ENCODE peak calls at places on chromosomes 3 and 15, in nine cellular contexts. P is frontal cortex; S is K562; C is neuronal stem cell; L is hypothalamus; A is psoas muscle; R is stomach; H is stimulated activated CD8-positive, alpha-beta memory T cell treated with anti-CD3 and anti-CD28 coated beads, Interleukin-15, amount 100 ng/mL, for 48 hours; U is lung microvascular endothelial cell. W is an unnamed sample.

GRCh38 chr3:193813506-193813850 is 220.5 kb downstream of the OPA1 start:
- DNase-seq in P (no peak), S (no peak), C (no peak), L (no peak), A (no peak), R (no peak), H (no peak), U (no peak), W (no peak)

GRCh38 chr3:58492385-58492970 is 582 bp downstream of the KCTD6 start:
- DNase-seq in P (no peak), S (no peak), C (no peak), L (no peak), A (no peak), R (no peak), H (no peak), U (peak), W (no peak)

GRCh38 chr3:159137966-159138365 is 336.1 kb downstream of the MFSD1 start:
- DNase-seq in P (no peak), S (no peak), C (no peak), L (no peak), A (no peak), R (no peak), H (no peak), U (no peak), W (no peak)

GRCh38 chr3:181797431-181797830 is 85.7 kb downstream of the SOX2 start:
- DNase-seq in P (no peak), S (no peak), C (no peak), L (no peak), A (no peak), R (no peak), H (no peak), U (no peak), W (no peak)

GRCh38 chr15:67133738-67134576 is 68.6 kb downstream of the SMAD3 start:
- DNase-seq in P (no peak), S (no peak), C (peak), L (no peak), A (no peak), R (no peak), H (peak), U (peak), W (no peak)

GRCh38 chr15:71775857-71776256 is 34.5 kb upstream of the NR2E3 start:
- DNase-seq in P (no peak), S (no peak), C (no peak), L (no peak), A (no peak), R (no peak), H (no peak), U (no peak), W (no peak)

GRCh38 chr15:38267416-38268022 is 14.9 kb downstream of the SPRED1 start:
- DNase-seq in P (no peak), S (no peak), C (no peak), L (no peak), A (no peak), R (no peak), H (no peak), U (no peak), W (no peak)

GRCh38 chr3:36991923-36992805 is 767 bp downstream of the EPM2AIP1 start:
- DNase-seq in P (no peak), S (no peak), C (no peak), L (no peak), A (no peak), R (no peak), H (peak), U (peak), W (no peak)

GRCh38 chr3:133441867-133442270 is 42.0 kb downstream of the BFSP2 start:
- DNase-seq in P (no peak), S (no peak), C (no peak), L (no peak), A (no peak), R (no peak), H (no peak), U (peak), W (no peak)

GRCh38 chr15:101362359-101362758 is 67.3 kb upstream of the SNRPA1 start:
- DNase-seq in P (no peak), S (no peak), C (no peak), L (no peak), A (no peak), R (no peak), H (no peak), U (no peak), W (no peak)

GRCh38 chr15:79736435-79737000 is 160.3 kb downstream of the MTHFS start:
- DNase-seq in P (no peak), S (no peak), C (no peak), L (no peak), A (no peak), R (no peak), H (no peak), U (no peak), W (peak)

GRCh38 chr15:38860253-38860652 is 295.6 kb upstream of the RASGRP1 start:
- DNase-seq in P (no peak), S (no peak), C (no peak), L (no peak), A (no peak), R (no peak), H (no peak), U (peak), W (no peak)

GRCh38 chr3:10223676-10224639 is 24.3 kb upstream of the TATDN2 start:
- DNase-seq in P (no peak), S (no peak), C (no peak), L (no peak), A (no peak), R (peak), H (peak), U (peak), W (no peak)

GRCh38 chr3:169759256-169759655 is 5.6 kb downstream of the TERC start:
- DNase-seq in P (no peak), S (no peak), C (no peak), L (no peak), A (no peak), R (no peak), H (no peak), U (peak), W (no peak)

GRCh38 chr15:45200001-45200798 is 12.4 kb upstream of the SHF start:
- DNase-seq in P (peak), S (peak), C (peak), L (peak), A (peak), R (peak), H (peak), U (peak), W (peak)

GRCh38 chr3:48180021-48180420 is 8.2 kb downstream of the CDC25A start:
- DNase-seq in P (no peak), S (no peak), C (no peak), L (no peak), A (no peak), R (no peak), H (no peak), U (no peak), W (no peak)

GRCh38 chr3:193593666-193594025 is 638 bp downstream of the OPA1 start:
- DNase-seq in P (peak), S (peak), C (peak), L (no peak), A (no peak), R (no peak), H (peak), U (peak), W (peak)

GRCh38 chr15:60009124-60009523 is 5.0 kb downstream of the FOXB1 start:
- DNase-seq in P (no peak), S (no peak), C (no peak), L (no peak), A (no peak), R (no peak), H (no peak), U (no peak), W (no peak)

GRCh38 chr15:93042691-93043378 is 46.2 kb downstream of the RGMA start:
- DNase-seq in P (no peak), S (no peak), C (no peak), L (no peak), A (peak), R (no peak), H (no peak), U (no peak), W (no peak)

W was measured in HuH-7.